ENCODE peak calls at places on chromosomes 4 and X, in eight cellular contexts. L is SJCRH30, Z is GM23338, B is keratinocyte, D is psoas muscle, U is mesenchymal stem cell, G is brain microvascular endothelial cell, W is sigmoid colon. J is an unnamed sample. For H3K27me3, the result is how much of the 10 kb centered on the place peaks cover.

GRCh38 chr4:42344749-42345148 is 52.5 kb upstream of the SHISA3 start:
- DNase-seq in L (no peak), Z (no peak), B (no peak), D (no peak), U (no peak), G (no peak), W (no peak), J (no peak)

GRCh38 chrX:130057209-130057608 is 53.1 kb downstream of the ELF4 start:
- DNase-seq in L (no peak), Z (peak), B (no peak), D (no peak), U (peak), G (no peak), W (no peak), J (no peak)

GRCh38 chr4:141826260-141826659 is 189.9 kb downstream of the IL15 start:
- DNase-seq in L (no peak), Z (no peak), B (no peak), D (no peak), U (peak), G (no peak), W (no peak), J (no peak)

GRCh38 chr4:183971938-183972490 is 66.9 kb downstream of the STOX2 start:
- DNase-seq in L (no peak), Z (no peak), B (no peak), D (no peak), U (no peak), G (no peak), W (no peak), J (no peak)

GRCh38 chr4:53273726-53274125 is 92.1 kb downstream of the SCFD2 start:
- DNase-seq in L (no peak), Z (no peak), B (no peak), D (no peak), U (no peak), G (peak), W (no peak), J (no peak)

GRCh38 chr4:139709660-139710059 is 44.0 kb downstream of the MGST2 start:
- DNase-seq in L (peak), Z (no peak), B (no peak), D (no peak), U (no peak), G (no peak), W (no peak), J (no peak)

GRCh38 chr4:29058519-29058918 is 1661.7 kb upstream of the PCDH7 start:
- DNase-seq in L (peak), Z (no peak), B (no peak), D (no peak), U (peak), G (no peak), W (no peak), J (no peak)

GRCh38 chr4:170231377-170231776 is 141.6 kb upstream of the AADAT start:
- DNase-seq in L (no peak), Z (no peak), B (no peak), D (no peak), U (no peak), G (no peak), W (no peak), J (no peak)

GRCh38 chr4:183256756-183257385 is 63.2 kb downstream of the CLDN22 start:
- DNase-seq in L (peak), Z (peak), B (no peak), D (peak), U (peak), G (peak), W (peak), J (peak)

GRCh38 chr4:126221262-126221661 is 906.5 kb downstream of the FAT4 start:
- DNase-seq in L (no peak), Z (no peak), B (no peak), D (no peak), U (no peak), G (no peak), W (no peak), J (no peak)

GRCh38 chrX:107935200-107935599 is 47.0 kb downstream of the TEX13B start:
- DNase-seq in L (no peak), Z (peak), B (peak), D (no peak), U (peak), G (peak), W (no peak), J (no peak)

DNA sequence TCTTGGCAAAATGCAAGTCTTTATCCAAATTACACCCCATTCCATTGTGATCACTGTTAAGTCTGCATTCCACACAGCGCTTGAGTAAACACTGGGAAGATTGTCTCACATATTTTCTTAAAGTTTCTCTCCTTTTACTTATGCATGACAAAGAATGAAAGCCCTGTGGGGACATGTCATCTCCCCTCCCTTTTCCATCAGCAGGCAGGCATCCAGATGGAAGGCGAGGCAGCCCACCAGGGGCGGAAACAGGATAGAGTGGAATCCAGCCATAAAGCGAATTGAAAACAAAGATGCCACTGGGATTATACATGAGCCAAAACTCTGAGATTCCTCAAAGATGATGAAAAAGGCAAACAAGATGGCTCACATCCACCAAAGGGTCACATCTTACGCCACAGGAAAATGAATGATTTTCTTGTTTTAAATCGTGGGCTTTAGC is 78.2 kb downstream of the AFAP1 start:
- DNase-seq in L (no peak), Z (peak), B (no peak), D (no peak), U (peak), G (peak), W (peak), J (no peak)
- H3K4me3 ChIP-seq in L (no peak), Z (no peak), B (no peak), D (no peak), U (no peak), G (no peak), W (no peak), J (no peak)

GRCh38 chr4:31649878-31650277 is 929.7 kb downstream of the PCDH7 start:
- DNase-seq in L (no peak), Z (no peak), B (no peak), D (no peak), U (no peak), G (no peak), W (no peak), J (no peak)

GRCh38 chr4:31647776-31648175 is 927.6 kb downstream of the PCDH7 start:
- DNase-seq in L (no peak), Z (no peak), B (no peak), D (no peak), U (no peak), G (no peak), W (no peak), J (no peak)

GRCh38 chr4:31645211-31645610 is 925.0 kb downstream of the PCDH7 start:
- DNase-seq in L (no peak), Z (no peak), B (no peak), D (no peak), U (no peak), G (no peak), W (no peak), J (no peak)
- H3K27ac ChIP-seq in L (no peak), Z (no peak), B (no peak), D (no peak), U (no peak), G (no peak), W (no peak), J (no peak)

GRCh38 chr4:152172146-152172545 is 363.7 kb downstream of the FBXW7 start:
- DNase-seq in L (peak), Z (no peak), B (no peak), D (no peak), U (no peak), G (no peak), W (no peak), J (no peak)

GRCh38 chr4:152168960-152169616 is 366.8 kb downstream of the FBXW7 start:
- DNase-seq in L (no peak), Z (peak), B (no peak), D (no peak), U (no peak), G (no peak), W (no peak), J (no peak)

GRCh38 chr4:152169666-152170065 is 366.2 kb downstream of the FBXW7 start:
- DNase-seq in L (peak), Z (no peak), B (no peak), D (no peak), U (no peak), G (no peak), W (no peak), J (no peak)

GRCh38 chr4:152166567-152166966 is 369.3 kb downstream of the FBXW7 start:
- DNase-seq in L (peak), Z (peak), B (no peak), D (no peak), U (peak), G (peak), W (no peak), J (no peak)

GRCh38 chr4:152171556-152171955 is 364.3 kb downstream of the FBXW7 start:
- DNase-seq in L (no peak), Z (no peak), B (no peak), D (no peak), U (no peak), G (no peak), W (no peak), J (no peak)
- H3K27me3 ChIP-seq in L (under half), Z (under half), B (under half), D (under half), U (under half), G (under half), W (under half), J (under half)

DNA sequence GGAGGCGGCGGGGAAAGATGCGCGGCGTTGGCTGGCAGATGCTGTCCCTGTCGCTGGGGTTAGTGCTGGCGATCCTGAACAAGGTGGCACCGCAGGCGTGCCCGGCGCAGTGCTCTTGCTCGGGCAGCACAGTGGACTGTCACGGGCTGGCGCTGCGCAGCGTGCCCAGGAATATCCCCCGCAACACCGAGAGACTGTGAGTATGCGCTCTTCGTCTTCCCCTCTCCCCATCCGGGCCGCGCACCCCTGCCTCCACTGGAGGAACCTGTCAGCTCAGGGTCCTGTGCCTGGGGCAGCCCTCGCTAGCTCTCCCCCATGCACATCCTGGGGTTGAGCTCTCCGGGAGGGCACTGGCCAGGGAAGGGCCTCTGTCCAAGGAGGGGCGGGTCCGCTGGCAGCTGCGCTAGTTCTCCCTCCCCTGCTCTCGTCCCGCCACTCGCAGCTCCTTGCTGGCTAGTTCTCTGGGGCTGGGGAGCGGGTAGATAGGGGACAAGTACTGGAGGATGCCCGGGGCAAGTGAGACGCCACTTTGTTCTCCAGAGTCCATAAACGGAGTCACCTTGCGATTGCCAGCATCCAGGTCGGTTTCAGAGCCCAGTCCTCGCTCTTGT is 2.2 kb downstream of the SLIT2 start:
- DNase-seq in L (no peak), Z (peak), B (no peak), D (peak), U (peak), G (no peak), W (peak), J (peak)
- H3K4me3 ChIP-seq in L (no peak), Z (peak), B (peak), D (peak), U (peak), G (peak), W (peak), J (no peak)

GRCh38 chrX:75544760-75545159 is 21.9 kb upstream of the ZDHHC15 start:
- DNase-seq in L (no peak), Z (no peak), B (no peak), D (no peak), U (no peak), G (no peak), W (no peak), J (no peak)
- H3K27ac ChIP-seq in L (no peak), Z (no peak), B (no peak), D (no peak), U (no peak), G (no peak), W (no peak), J (no peak)

DNA sequence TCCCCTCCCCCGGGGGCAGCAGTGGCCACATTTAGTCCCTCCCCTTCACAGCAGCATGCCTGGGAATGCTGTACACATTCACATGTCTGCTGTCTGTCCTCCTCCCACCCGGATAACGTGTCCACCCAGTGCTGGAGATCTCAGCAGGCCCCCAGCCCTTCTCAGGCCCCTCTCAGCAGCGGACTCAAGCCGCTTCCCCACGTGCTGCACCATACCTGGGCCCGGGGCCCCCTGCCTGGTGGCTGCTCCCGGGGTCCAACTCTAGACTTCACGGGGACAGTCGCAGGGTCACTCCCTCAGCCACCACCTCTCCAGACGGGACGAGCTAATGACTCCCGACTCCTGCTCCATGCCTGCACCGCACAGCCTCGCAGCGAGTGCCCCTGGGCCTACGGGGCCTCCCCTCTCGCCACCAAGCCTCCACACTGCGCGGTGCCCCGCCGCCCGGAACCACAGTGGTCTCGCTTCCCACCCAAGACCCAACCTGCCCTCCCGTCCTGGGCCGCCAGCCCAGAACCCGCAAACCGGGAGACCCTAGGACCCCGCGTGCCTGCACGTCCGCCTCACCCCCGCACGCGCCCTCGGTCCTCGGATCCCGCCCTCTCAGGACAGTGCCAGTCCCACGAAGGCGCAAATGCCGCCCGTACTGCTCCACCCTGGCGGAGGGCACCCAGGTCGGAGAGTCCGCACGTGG is 1.3 kb upstream of the PCGF3 start:
- DNase-seq in L (no peak), Z (no peak), B (no peak), D (no peak), U (no peak), G (no peak), W (peak), J (no peak)
- H3K27me3 ChIP-seq in L (under half), Z (under half), B (under half), D (under half), U (under half), G (under half), W (under half), J (under half)

DNA sequence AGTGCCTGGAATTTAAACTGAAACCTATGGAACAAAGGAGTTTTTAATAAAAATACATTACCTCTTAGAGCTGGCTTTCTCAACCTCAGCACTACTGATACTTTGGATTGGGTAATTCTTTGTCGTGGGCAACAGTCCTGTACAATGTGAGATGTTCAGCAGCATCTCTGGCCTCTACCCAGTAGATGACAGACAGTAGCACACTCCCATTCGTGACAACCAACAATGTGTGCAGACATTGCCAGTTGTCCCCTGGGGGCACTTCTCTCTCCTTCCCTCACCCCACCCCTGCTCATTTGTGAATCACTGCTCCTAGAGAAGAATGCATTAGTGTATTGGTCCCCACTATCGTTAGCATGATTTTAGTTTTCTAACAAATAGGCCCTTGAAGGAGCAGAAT is 16.2 kb downstream of the GPAT3 start:
- DNase-seq in L (peak), Z (no peak), B (peak), D (no peak), U (peak), G (no peak), W (no peak), J (no peak)
- H3K4me3 ChIP-seq in L (no peak), Z (no peak), B (no peak), D (no peak), U (no peak), G (no peak), W (no peak), J (no peak)

J was measured in body of pancreas.